ENCODE peak calls at places on chromosomes 4 and X, in five cellular contexts. One of them, this sample, is unnamed.

GRCh38 chrX:13142891-13143290 is 98.5 kb upstream of the FAM9C start:
- DNase-seq in GM12878: no peak
- DNase-seq in HepG2: no peak
- DNase-seq in SK-N-SH: no peak
- DNase-seq in K562: no peak
- DNase-seq in this sample: no peak

GRCh38 chrX:134688181-134688580 is 29.9 kb upstream of the PLAC1 start:
- DNase-seq in HepG2: no peak
- DNase-seq in SK-N-SH: no peak
- DNase-seq in K562: no peak
- DNase-seq in GM12878: no peak
- DNase-seq in this sample: no peak

GRCh38 chr4:142088906-142089305 is 452.5 kb downstream of the IL15 start:
- DNase-seq in SK-N-SH: no peak
- DNase-seq in GM12878: no peak
- DNase-seq in HepG2: no peak
- DNase-seq in K562: no peak
- DNase-seq in this sample: no peak

GRCh38 chr4:182521006-182521405 is 277.8 kb downstream of the TENM3 start:
- DNase-seq in GM12878: no peak
- DNase-seq in K562: no peak
- DNase-seq in HepG2: no peak
- DNase-seq in SK-N-SH: no peak
- DNase-seq in this sample: no peak

GRCh38 chr4:184168406-184169019 is 49.2 kb downstream of the ENPP6 start:
- DNase-seq in SK-N-SH: peak
- DNase-seq in HepG2: peak
- DNase-seq in GM12878: no peak
- DNase-seq in K562: peak
- DNase-seq in this sample: peak

GRCh38 chrX:134932528-134933217 is 58.1 kb upstream of the SMIM10 start:
- DNase-seq in HepG2: peak
- DNase-seq in SK-N-SH: no peak
- DNase-seq in GM12878: no peak
- DNase-seq in K562: no peak
- DNase-seq in this sample: no peak

GRCh38 chrX:126820700-126821420 is 1.3 kb downstream of the PRR32 start:
- DNase-seq in K562: no peak
- DNase-seq in GM12878: no peak
- DNase-seq in SK-N-SH: no peak
- DNase-seq in HepG2: no peak
- DNase-seq in this sample: no peak

GRCh38 chrX:135328421-135329005 is 19.2 kb downstream of the ETDC start:
- DNase-seq in GM12878: no peak
- DNase-seq in K562: no peak
- DNase-seq in HepG2: no peak
- DNase-seq in SK-N-SH: no peak
- DNase-seq in this sample: no peak

GRCh38 chr4:90113881-90114457 is 13.2 kb upstream of the CCSER1 start:
- DNase-seq in GM12878: no peak
- DNase-seq in SK-N-SH: no peak
- DNase-seq in K562: no peak
- DNase-seq in HepG2: no peak
- DNase-seq in this sample: no peak

GRCh38 chr4:152079543-152080293 is 318.9 kb upstream of the GATB start:
- DNase-seq in GM12878: no peak
- DNase-seq in K562: no peak
- DNase-seq in HepG2: no peak
- DNase-seq in SK-N-SH: no peak
- DNase-seq in this sample: no peak

GRCh38 chr4:148315049-148315448 is 127.2 kb downstream of the NR3C2 start:
- DNase-seq in K562: no peak
- DNase-seq in HepG2: no peak
- DNase-seq in SK-N-SH: no peak
- DNase-seq in GM12878: no peak
- DNase-seq in this sample: no peak

GRCh38 chr4:98558770-98559169 is 99.6 kb downstream of the TSPAN5 start:
- DNase-seq in HepG2: no peak
- DNase-seq in SK-N-SH: no peak
- DNase-seq in GM12878: no peak
- DNase-seq in K562: no peak
- DNase-seq in this sample: no peak

GRCh38 chrX:123184858-123185251 is 777 bp downstream of the GRIA3 start:
- DNase-seq in K562: no peak
- DNase-seq in HepG2: no peak
- DNase-seq in SK-N-SH: peak
- DNase-seq in GM12878: no peak
- DNase-seq in this sample: no peak

GRCh38 chrX:28552322-28552721 is 34.9 kb upstream of the IL1RAPL1 start:
- DNase-seq in K562: no peak
- DNase-seq in GM12878: no peak
- DNase-seq in SK-N-SH: no peak
- DNase-seq in HepG2: no peak
- DNase-seq in this sample: no peak

GRCh38 chr4:136106753-136107152 is 1425.5 kb downstream of the PCDH18 start:
- DNase-seq in SK-N-SH: no peak
- DNase-seq in HepG2: no peak
- DNase-seq in K562: no peak
- DNase-seq in GM12878: no peak
- DNase-seq in this sample: no peak

GRCh38 chr4:135508006-135508714 is 1306.6 kb upstream of the PABPC4L start:
- DNase-seq in K562: no peak
- DNase-seq in HepG2: no peak
- DNase-seq in SK-N-SH: no peak
- DNase-seq in GM12878: no peak
- DNase-seq in this sample: no peak

GRCh38 chrX:38768079-38768478 is 33.2 kb upstream of the MID1IP1 start:
- DNase-seq in SK-N-SH: peak
- DNase-seq in HepG2: no peak
- DNase-seq in GM12878: no peak
- DNase-seq in K562: no peak
- DNase-seq in this sample: no peak

GRCh38 chr4:41611881-41612871 is 74.2 kb downstream of the LIMCH1 start:
- DNase-seq in K562: no peak
- DNase-seq in SK-N-SH: peak
- DNase-seq in HepG2: no peak
- DNase-seq in GM12878: no peak
- DNase-seq in this sample: no peak

GRCh38 chr4:141233673-141234072 is 13.0 kb downstream of the ZNF330 start:
- DNase-seq in SK-N-SH: no peak
- DNase-seq in K562: no peak
- DNase-seq in GM12878: no peak
- DNase-seq in HepG2: no peak
- DNase-seq in this sample: no peak

GRCh38 chr4:36269533-36269932 is 11.9 kb upstream of the DTHD1 start:
- DNase-seq in SK-N-SH: no peak
- DNase-seq in GM12878: no peak
- DNase-seq in HepG2: no peak
- DNase-seq in K562: no peak
- DNase-seq in this sample: no peak

GRCh38 chr4:165325732-165326512 is 1.5 kb upstream of the MSMO1 start:
- DNase-seq in SK-N-SH: no peak
- DNase-seq in GM12878: no peak
- DNase-seq in K562: peak
- DNase-seq in HepG2: peak
- DNase-seq in this sample: no peak

GRCh38 chr4:152454398-152455011 is 81.4 kb downstream of the FBXW7 start:
- DNase-seq in HepG2: peak
- DNase-seq in SK-N-SH: peak
- DNase-seq in GM12878: no peak
- DNase-seq in K562: no peak
- DNase-seq in this sample: no peak

GRCh38 chr4:152164561-152164960 is 371.3 kb downstream of the FBXW7 start:
- DNase-seq in K562: no peak
- DNase-seq in SK-N-SH: no peak
- DNase-seq in HepG2: no peak
- DNase-seq in GM12878: no peak
- DNase-seq in this sample: no peak

GRCh38 chrX:19886888-19887531 is 390 bp downstream of the SH3KBP1 start:
- DNase-seq in GM12878: no peak
- DNase-seq in SK-N-SH: peak
- DNase-seq in HepG2: no peak
- DNase-seq in K562: peak
- DNase-seq in this sample: no peak

GRCh38 chr4:2298548-2298991 is 36.7 kb upstream of the MXD4 start:
- DNase-seq in HepG2: no peak
- DNase-seq in K562: no peak
- DNase-seq in SK-N-SH: peak
- DNase-seq in GM12878: no peak
- DNase-seq in this sample: no peak

GRCh38 chr4:2297606-2298517 is 36.0 kb upstream of the MXD4 start:
- DNase-seq in HepG2: no peak
- DNase-seq in GM12878: no peak
- DNase-seq in SK-N-SH: no peak
- DNase-seq in K562: no peak
- DNase-seq in this sample: no peak

GRCh38 chr4:2295535-2296442 is 33.9 kb upstream of the MXD4 start:
- DNase-seq in K562: no peak
- DNase-seq in SK-N-SH: peak
- DNase-seq in GM12878: no peak
- DNase-seq in HepG2: no peak
- DNase-seq in this sample: no peak

GRCh38 chr4:2299794-2300193 is 37.9 kb upstream of the MXD4 start:
- DNase-seq in K562: no peak
- DNase-seq in GM12878: no peak
- DNase-seq in HepG2: no peak
- DNase-seq in SK-N-SH: no peak
- DNase-seq in this sample: no peak

DNA sequence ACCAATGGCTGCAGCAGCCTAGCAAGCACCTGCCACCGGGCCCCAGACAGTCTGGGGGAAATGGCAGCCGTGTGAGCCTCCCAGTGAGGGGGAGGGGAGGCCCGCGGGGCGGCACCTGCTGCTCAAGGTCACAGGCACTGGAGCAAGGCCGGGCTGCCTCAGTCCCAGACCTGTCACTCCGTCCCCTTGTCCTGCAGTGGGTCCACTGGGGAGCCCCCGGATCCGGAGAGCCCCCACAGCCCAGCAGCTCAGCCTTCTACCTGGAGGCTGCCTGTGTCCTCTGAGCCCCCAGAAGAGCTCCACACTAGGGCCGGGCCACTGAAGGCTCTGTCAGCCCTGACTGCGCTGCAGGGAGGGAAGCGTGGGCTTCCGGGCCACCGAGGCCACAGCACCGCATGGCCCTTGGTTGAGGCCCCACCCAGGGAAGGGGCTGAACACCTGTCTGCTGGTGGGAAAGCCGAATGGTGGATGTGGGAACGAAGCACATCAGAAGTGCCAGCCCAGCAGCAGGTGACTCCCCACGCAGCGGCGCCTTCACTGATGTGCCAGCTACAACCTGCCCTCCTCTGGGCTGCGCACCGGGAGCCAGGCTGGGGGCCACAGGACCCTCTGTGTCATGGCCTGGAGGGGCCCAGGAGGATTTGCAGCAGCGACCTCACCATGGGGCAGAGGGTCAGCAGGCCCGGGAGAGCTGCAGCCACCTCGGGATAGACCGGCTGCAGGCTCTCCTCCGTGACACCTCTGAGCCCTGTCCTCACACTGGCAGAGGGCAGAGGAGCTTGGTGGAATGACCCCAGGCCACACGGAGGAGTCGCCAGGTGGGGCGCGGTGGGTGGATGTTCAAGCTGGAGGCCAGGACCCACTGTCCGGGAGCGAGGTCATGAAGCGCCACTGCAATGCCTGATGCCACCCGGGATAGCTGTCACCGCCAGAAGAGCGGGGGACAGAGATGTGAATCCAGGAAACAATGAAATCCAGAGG is 35.0 kb upstream of the MXD4 start:
- DNase-seq in SK-N-SH: peak
- DNase-seq in K562: no peak
- DNase-seq in HepG2: no peak
- DNase-seq in GM12878: no peak
- DNase-seq in this sample: no peak
- TF ChIP-seq GABPA in SK-N-SH: no peak
- TF ChIP-seq GABPA in K562: no peak
- TF ChIP-seq GABPA in HepG2: no peak
- TF ChIP-seq GABPA in GM12878: no peak
- TF ChIP-seq GABPA in this sample: no peak

DNA sequence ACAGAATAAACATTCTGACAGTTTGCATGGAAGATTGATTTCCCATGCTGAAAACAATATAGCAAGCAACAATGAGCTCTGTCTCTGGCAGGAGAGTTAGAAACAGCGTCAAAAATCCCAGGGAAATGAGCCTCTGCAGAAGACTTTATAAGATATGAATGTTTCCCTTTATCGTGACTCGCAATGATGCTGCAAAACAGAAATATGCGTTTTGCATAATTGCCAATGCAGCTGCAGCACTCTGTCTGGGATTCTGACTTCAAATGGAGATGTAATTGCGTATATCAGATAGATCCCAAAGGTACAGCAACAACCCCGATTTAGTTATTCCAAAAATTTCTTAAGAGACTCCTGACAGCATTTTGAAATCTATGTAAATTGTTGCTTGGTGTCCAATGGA is 702.4 kb upstream of the EPHA5 start:
- DNase-seq in GM12878: no peak
- DNase-seq in HepG2: no peak
- DNase-seq in K562: no peak
- DNase-seq in SK-N-SH: no peak
- DNase-seq in this sample: no peak
- TF ChIP-seq REST in GM12878: no peak
- TF ChIP-seq REST in HepG2: no peak
- TF ChIP-seq REST in K562: no peak
- TF ChIP-seq REST in SK-N-SH: no peak
- TF ChIP-seq REST in this sample: no peak

DNA sequence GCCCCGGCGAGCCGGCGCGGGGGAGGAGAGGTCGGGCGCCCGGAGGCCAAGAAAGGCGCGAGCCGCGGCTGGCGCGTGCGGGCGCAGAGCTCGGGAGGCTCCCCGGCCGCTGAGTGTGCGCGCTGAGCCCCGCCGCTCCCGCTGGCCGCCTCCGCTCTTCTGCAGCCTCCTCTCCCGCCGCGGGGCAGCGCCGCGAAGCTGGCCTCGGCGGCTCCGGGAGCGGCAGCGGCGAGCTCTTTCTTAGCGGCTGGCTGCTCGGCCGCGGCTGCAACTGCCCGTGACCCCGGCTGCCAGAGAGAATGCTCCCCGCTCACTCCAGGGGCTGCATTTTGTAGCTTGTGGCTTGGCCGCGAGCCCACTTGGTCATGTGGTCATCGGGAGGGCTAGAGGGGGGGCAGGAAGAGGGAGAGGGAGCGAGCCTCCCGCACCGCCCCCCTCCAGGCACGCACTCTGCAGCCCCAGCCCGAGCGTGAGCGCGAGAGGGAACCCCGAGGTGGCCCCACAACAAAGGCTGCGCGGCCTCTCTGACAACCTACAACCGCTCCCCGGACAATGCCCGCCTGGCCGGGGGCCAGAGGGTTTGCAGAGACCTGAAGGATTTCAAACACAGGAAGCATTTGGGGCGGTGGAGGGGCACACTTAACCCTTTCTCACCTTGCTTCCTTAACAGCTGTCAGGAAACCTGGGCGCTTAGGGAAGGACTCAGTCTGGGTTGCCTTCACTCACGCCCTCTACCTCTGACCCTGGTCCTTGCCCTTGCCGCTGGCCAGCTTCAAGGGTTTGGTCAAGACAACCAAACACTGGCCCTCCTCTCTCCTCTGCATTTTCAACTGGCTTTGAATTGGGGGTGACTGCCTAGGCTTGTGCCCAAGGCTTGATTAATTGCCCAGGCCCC is at the start of gene APLN:
- DNase-seq in GM12878: no peak
- DNase-seq in SK-N-SH: peak
- DNase-seq in HepG2: no peak
- DNase-seq in K562: peak
- DNase-seq in this sample: no peak
- TF ChIP-seq GABPA in GM12878: no peak
- TF ChIP-seq GABPA in SK-N-SH: no peak
- TF ChIP-seq GABPA in HepG2: no peak
- TF ChIP-seq GABPA in K562: no peak
- TF ChIP-seq GABPA in this sample: no peak

GRCh38 chr4:929096-929765 is 2.9 kb downstream of the GAK start:
- DNase-seq in GM12878: no peak
- DNase-seq in SK-N-SH: peak
- DNase-seq in HepG2: no peak
- DNase-seq in K562: no peak
- DNase-seq in this sample: no peak
- TF ChIP-seq REST in GM12878: no peak
- TF ChIP-seq REST in SK-N-SH: no peak
- TF ChIP-seq REST in HepG2: no peak
- TF ChIP-seq REST in K562: no peak
- TF ChIP-seq REST in this sample: no peak